ENCODE peak calls at places on chromosomes 11 and 22, in four cellular contexts. O is IMR-90, N is RWPE1, F is lower leg skin. C is an unnamed sample.

GRCh38 chr11:47950396-47950795 is 30.0 kb upstream of the PTPRJ start:
- DNase-seq in N (no peak), F (no peak), O (no peak), C (peak)

GRCh38 chr22:36577019-36577418 is 48.1 kb upstream of the EIF3D start:
- DNase-seq in F (no peak), O (peak), N (peak), C (no peak)

GRCh38 chr11:60887531-60887930 is 18.9 kb downstream of the PRPF19 start:
- DNase-seq in N (no peak), O (peak), F (no peak), C (no peak)

GRCh38 chr11:60777572-60777971 is 7.6 kb upstream of the MS4A10 start:
- DNase-seq in O (peak), N (peak), F (no peak), C (no peak)

GRCh38 chr22:17698948-17699347 is 60.4 kb downstream of the BCL2L13 start:
- DNase-seq in N (no peak), F (no peak), O (no peak), C (no peak)

GRCh38 chr11:1946812-1947480 is at the start of gene MRPL23:
- DNase-seq in F (no peak), N (no peak), O (no peak), C (no peak)

GRCh38 chr11:16358726-16359125 is 2.4 kb upstream of the SOX6 start:
- DNase-seq in O (no peak), F (no peak), N (no peak), C (no peak)

GRCh38 chr11:72589802-72590761 is 84.1 kb downstream of the PDE2A start:
- DNase-seq in F (no peak), N (no peak), O (no peak), C (no peak)

GRCh38 chr22:32926600-32926999 is 125.1 kb downstream of the TIMP3 start:
- DNase-seq in O (peak), F (no peak), N (peak), C (no peak)

GRCh38 chr11:83706581-83706980 is 420.4 kb upstream of the CCDC90B start:
- DNase-seq in F (no peak), N (no peak), O (no peak), C (no peak)

GRCh38 chr11:47394322-47395224 is 13.8 kb upstream of the SLC39A13 start:
- DNase-seq in O (peak), N (no peak), F (peak), C (peak)

GRCh38 chr22:36663581-36663980 is 40.0 kb downstream of the CACNG2 start:
- DNase-seq in O (no peak), F (no peak), N (no peak), C (no peak)

GRCh38 chr11:17547051-17547577 is at the start of gene OTOG:
- DNase-seq in O (no peak), N (peak), F (no peak), C (no peak)

GRCh38 chr11:1659478-1659877 is 29.9 kb downstream of the KRTAP5-5 start:
- DNase-seq in O (no peak), F (no peak), N (no peak), C (no peak)

GRCh38 chr11:113876074-113876797 is 864 bp upstream of the USP28 start:
- DNase-seq in F (no peak), N (no peak), O (no peak), C (no peak)

GRCh38 chr11:44609028-44609782 is 43.7 kb downstream of the CD82 start:
- DNase-seq in F (no peak), O (no peak), N (no peak), C (no peak)

GRCh38 chr11:19635332-19635731 is 77.3 kb upstream of the NAV2 start:
- DNase-seq in O (no peak), F (no peak), N (no peak), C (no peak)

GRCh38 chr11:95584180-95584579 is 205.4 kb downstream of the FAM76B start:
- DNase-seq in N (peak), O (peak), F (no peak), C (no peak)

GRCh38 chr11:104291646-104292045 is 127.7 kb upstream of the PDGFD start:
- DNase-seq in F (no peak), N (no peak), O (peak), C (no peak)

GRCh38 chr11:93407777-93408401 is 77.3 kb downstream of the DEUP1 start:
- DNase-seq in N (peak), O (peak), F (no peak), C (no peak)

GRCh38 chr11:77771135-77771534 is 49.4 kb downstream of the RSF1 start:
- DNase-seq in O (no peak), N (no peak), F (no peak), C (no peak)

GRCh38 chr11:79043726-79044125 is 397.1 kb downstream of the TENM4 start:
- DNase-seq in O (no peak), N (no peak), F (no peak), C (no peak)

GRCh38 chr11:10990160-10990559 is 132.3 kb upstream of the ZBED5 start:
- DNase-seq in F (no peak), O (no peak), N (no peak), C (no peak)

GRCh38 chr11:62806611-62807121 is 1.4 kb upstream of the NXF1 start:
- DNase-seq in N (no peak), F (peak), O (peak), C (no peak)

GRCh38 chr11:93986716-93987115 is 34.4 kb upstream of the HEPHL1 start:
- DNase-seq in N (peak), O (peak), F (no peak), C (no peak)

GRCh38 chr22:49608228-49608627 is 219.4 kb downstream of the BRD1 start:
- DNase-seq in O (no peak), F (no peak), N (no peak), C (no peak)

GRCh38 chr22:49607821-49608220 is 219.9 kb downstream of the BRD1 start:
- DNase-seq in N (no peak), F (no peak), O (no peak), C (no peak)

GRCh38 chr22:49608660-49609059 is 219.0 kb downstream of the BRD1 start:
- DNase-seq in F (no peak), N (no peak), O (no peak), C (no peak)

GRCh38 chr22:49604732-49605302 is 222.9 kb downstream of the BRD1 start:
- DNase-seq in N (no peak), F (no peak), O (no peak), C (no peak)

DNA sequence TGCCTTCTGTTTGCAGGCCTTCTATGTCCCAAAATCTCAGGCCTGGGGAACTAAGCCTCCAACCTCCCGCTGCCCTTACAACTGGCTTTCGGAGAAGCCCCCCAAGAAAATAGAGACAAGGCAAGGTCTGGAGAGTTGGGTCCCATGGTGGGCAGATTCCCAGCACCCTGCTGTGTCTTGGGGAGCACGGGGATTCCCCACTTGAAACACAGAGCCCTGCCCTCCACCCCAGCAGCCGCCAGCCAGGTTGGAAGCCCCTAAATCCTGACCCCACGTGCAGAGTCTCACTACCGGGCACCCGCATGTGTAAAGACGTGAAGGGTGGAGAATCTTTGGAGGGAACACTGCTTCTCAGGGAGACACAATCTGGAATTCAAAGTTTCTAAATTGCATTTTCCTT is 221.1 kb downstream of the BRD1 start:
- DNase-seq in N (no peak), F (no peak), O (no peak), C (no peak)
- TF ChIP-seq CTCF in N (no peak), F (no peak), O (no peak), C (no peak)

DNA sequence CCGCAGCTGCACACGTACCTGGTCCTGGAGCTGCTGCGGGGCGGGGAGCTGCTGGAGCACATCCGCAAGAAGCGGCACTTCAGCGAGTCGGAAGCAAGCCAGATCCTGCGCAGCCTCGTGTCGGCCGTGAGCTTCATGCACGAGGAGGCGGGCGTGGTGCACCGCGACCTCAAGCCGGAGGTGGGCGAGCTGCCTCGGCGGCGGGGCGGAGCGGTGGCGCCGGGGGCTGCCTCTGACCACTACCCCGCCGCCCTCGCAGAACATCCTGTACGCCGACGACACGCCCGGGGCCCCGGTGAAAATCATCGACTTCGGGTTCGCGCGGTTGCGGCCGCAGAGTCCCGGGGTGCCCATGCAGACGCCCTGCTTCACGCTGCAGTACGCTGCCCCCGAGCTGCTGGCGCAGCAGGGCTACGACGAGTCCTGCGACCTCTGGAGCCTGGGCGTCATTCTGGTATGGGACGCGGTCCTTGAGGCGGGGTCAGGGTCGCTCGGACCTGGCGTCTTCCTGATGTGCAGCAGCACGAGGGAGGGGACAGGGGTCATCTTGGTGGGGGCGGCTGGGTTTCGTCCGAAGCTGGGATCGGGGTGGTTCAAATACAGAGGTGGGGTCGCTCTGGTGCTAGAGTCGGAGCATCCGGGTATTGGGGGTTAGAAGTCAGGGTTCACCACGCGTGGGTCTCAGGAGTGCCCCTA is 10.6 kb downstream of the RPS6KA4 start:
- DNase-seq in F (no peak), N (no peak), O (no peak), C (no peak)
- TF ChIP-seq CTCF in F (no peak), N (no peak), O (no peak), C (no peak)

GRCh38 chr11:54558919-54559318 is 44.9 kb downstream of the OR4C46 start:
- DNase-seq in F (no peak), O (no peak), N (no peak), C (no peak)
- TF ChIP-seq CTCF in F (no peak), O (no peak), N (no peak), C (no peak)

GRCh38 chr22:42548597-42549328 is 5.0 kb upstream of the SERHL2 start:
- DNase-seq in N (no peak), O (no peak), F (no peak), C (no peak)

GRCh38 chr22:42549329-42550060 is 4.3 kb upstream of the SERHL2 start:
- DNase-seq in N (no peak), O (no peak), F (no peak), C (no peak)

GRCh38 chr22:42547562-42547961 is 6.2 kb upstream of the SERHL2 start:
- DNase-seq in O (no peak), N (no peak), F (no peak), C (no peak)

DNA sequence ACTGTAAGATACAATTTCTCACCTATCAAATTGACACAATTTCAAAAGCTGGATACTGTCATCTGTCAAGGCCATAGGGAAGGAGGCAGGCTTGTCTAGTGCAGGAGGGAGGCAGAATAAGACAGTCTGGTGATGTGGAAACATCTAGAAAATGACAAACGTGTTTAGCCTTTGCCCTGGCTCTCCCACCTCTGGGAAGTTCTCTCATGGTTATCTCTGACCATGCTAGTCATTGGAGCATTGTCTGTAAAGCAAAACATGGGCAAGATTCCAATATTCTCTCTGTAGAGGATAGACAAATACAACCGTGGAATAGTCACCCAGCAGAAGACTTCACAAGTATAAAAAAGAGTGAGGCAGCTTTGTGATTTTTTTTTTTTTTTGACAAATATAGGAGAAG is 9.1 kb upstream of the SERHL2 start:
- DNase-seq in O (peak), N (no peak), F (no peak), C (no peak)
- TF ChIP-seq CTCF in O (no peak), N (no peak), F (no peak), C (no peak)

GRCh38 chr11:117910525-117910924 is 18.7 kb downstream of the TMPRSS13 start:
- DNase-seq in F (no peak), O (no peak), N (no peak), C (no peak)
- TF ChIP-seq CTCF in F (no peak), O (no peak), N (no peak), C (no peak)

C was measured in natural killer cell.